ENCODE peak calls at places on chromosomes 6 and 20, in ten cellular contexts. V is A673, W is SJCRH30, B is colonic mucosa, S is left lung, N is keratinocyte, Y is pancreas, P is adrenal gland, O is mesendoderm, M is body of pancreas. Z is an unnamed sample.

GRCh38 chr6:155396605-155397004 is 59.0 kb downstream of the NOX3 start:
- DNase-seq in V (no peak), W (no peak), B (no peak), S (no peak), N (no peak), Y (no peak), P (no peak), O (no peak), M (no peak), Z (no peak)

GRCh38 chr20:60066438-60066823 is 108.2 kb downstream of the CDH26 start:
- DNase-seq in V (no peak), W (no peak), B (no peak), S (no peak), N (no peak), Y (no peak), P (no peak), O (no peak), M (no peak), Z (no peak)

GRCh38 chr6:29834564-29835436 is 7.2 kb downstream of the HLA-G start:
- DNase-seq in V (peak; percentile 33), W (peak; percentile 46), B (peak; percentile 56), S (peak; percentile 81), N (no peak), Y (no peak), P (no peak), O (peak; percentile 30), M (peak; percentile 7), Z (no peak)

GRCh38 chr6:76174722-76175121 is 102.3 kb upstream of the IMPG1 start:
- DNase-seq in V (no peak), W (no peak), B (no peak), S (no peak), N (no peak), Y (no peak), P (no peak), O (no peak), M (no peak), Z (no peak)

GRCh38 chr6:82088978-82089855 is 158.3 kb downstream of the IBTK start:
- DNase-seq in V (peak; percentile 33), W (no peak), B (no peak), S (no peak), N (no peak), Y (no peak), P (no peak), O (no peak), M (no peak), Z (no peak)

GRCh38 chr6:162736933-162737332 is 9.2 kb downstream of the PACRG start:
- DNase-seq in V (no peak), W (no peak), B (no peak), S (no peak), N (no peak), Y (no peak), P (no peak), O (no peak), M (peak; percentile 9), Z (no peak)

GRCh38 chr6:43989556-43990248 is 137.6 kb downstream of the MRPL14 start:
- DNase-seq in V (no peak), W (peak; percentile 61), B (no peak), S (no peak), N (no peak), Y (peak; percentile 13), P (no peak), O (no peak), M (no peak), Z (no peak)

GRCh38 chr6:132511159-132511835 is 1.6 kb downstream of the STX7 start:
- DNase-seq in V (no peak), W (no peak), B (peak; percentile 32), S (no peak), N (no peak), Y (peak; percentile 28), P (no peak), O (no peak), M (peak; percentile 27), Z (no peak)

GRCh38 chr6:14270925-14271791 is 153.6 kb downstream of the CD83 start:
- DNase-seq in V (no peak), W (peak; percentile 8), B (peak; percentile 73), S (no peak), N (peak; percentile 100), Y (peak; percentile 16), P (no peak), O (no peak), M (peak; percentile 32), Z (no peak)

GRCh38 chr6:7901780-7902179 is 8.8 kb downstream of the TXNDC5 start:
- DNase-seq in V (no peak), W (no peak), B (no peak), S (no peak), N (no peak), Y (no peak), P (no peak), O (no peak), M (no peak), Z (no peak)

GRCh38 chr6:40489798-40490197 is 97.4 kb downstream of the LRFN2 start:
- DNase-seq in V (no peak), W (no peak), B (no peak), S (no peak), N (no peak), Y (no peak), P (no peak), O (no peak), M (no peak), Z (no peak)

GRCh38 chr20:31716351-31716750 is 6.3 kb downstream of the BCL2L1 start:
- DNase-seq in V (no peak), W (no peak), B (no peak), S (no peak), N (no peak), Y (no peak), P (no peak), O (no peak), M (no peak), Z (no peak)

GRCh38 chr6:25010917-25011625 is 75.3 kb upstream of the RIPOR2 start:
- DNase-seq in V (no peak), W (no peak), B (no peak), S (no peak), N (no peak), Y (no peak), P (no peak), O (no peak), M (no peak), Z (no peak)

GRCh38 chr20:58287638-58288037 is 21.9 kb upstream of the RAB22A start:
- DNase-seq in V (no peak), W (no peak), B (no peak), S (no peak), N (no peak), Y (no peak), P (no peak), O (no peak), M (no peak), Z (no peak)

GRCh38 chr20:58289143-58289542 is 20.4 kb upstream of the RAB22A start:
- DNase-seq in V (no peak), W (no peak), B (no peak), S (no peak), N (no peak), Y (no peak), P (no peak), O (no peak), M (no peak), Z (no peak)

GRCh38 chr20:58286729-58287128 is 22.8 kb upstream of the RAB22A start:
- DNase-seq in V (no peak), W (no peak), B (no peak), S (no peak), N (no peak), Y (no peak), P (no peak), O (no peak), M (no peak), Z (no peak)
- H3K27ac ChIP-seq in V (no peak overlapping the region), W (no peak overlapping the region), B (no peak overlapping the region), S (peak overlapping the region; percentile 53), N (no peak overlapping the region), Y (no peak overlapping the region), P (no peak overlapping the region), O (no peak overlapping the region), M (no peak overlapping the region), Z (no peak overlapping the region)

DNA sequence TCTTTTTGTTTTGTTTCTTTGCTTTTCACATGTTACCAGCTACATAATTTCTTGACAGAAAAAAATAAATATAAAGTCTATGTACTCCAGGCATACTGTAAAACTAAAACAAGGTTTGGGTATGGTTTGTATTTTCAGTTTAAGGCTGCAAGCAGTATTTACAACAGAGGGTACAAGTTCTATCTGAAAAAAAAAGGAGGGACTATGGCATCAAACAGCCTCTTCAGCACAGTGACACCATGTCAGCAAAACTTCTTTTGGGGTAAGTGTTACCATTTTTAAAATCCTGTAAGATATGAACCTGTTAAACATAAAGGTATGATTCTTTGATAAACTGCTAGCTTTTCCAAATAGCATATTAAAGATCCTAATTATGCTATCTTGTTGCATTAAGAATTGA is 393 bp downstream of the RUNX2 start:
- DNase-seq in V (no peak), W (peak; percentile 40), B (no peak), S (no peak), N (no peak), Y (no peak), P (no peak), O (no peak), M (no peak), Z (no peak)
- H3K4me3 ChIP-seq in V (peak overlapping the region; percentile 19), W (peak overlapping the region; percentile 61), B (no peak overlapping the region), S (peak overlapping the region; percentile 15), N (no peak overlapping the region), Y (no peak overlapping the region), P (peak overlapping the region; percentile 19), O (no peak overlapping the region), M (no peak overlapping the region), Z (peak overlapping the region; percentile 32)

DNA sequence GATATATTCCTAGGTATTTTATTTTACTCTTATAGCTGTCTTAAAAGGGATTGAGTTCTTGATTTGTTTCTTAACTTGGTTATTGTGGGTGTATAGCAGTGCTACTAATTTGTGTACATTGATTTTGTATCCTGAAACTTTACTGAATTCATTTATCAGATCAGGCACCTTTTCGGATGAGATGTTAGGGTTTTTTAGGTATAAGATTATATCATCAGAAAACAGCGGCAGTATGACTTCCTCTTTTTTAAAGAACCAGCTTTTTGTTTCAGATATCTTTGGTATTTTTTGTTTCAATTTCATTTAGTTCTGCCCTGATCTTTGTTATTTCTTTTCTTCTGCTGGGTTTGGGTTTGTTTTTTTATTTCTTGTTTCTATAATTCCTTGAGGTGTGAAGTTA is 382.4 kb upstream of the ADGRB3 start:
- DNase-seq in V (no peak), W (no peak), B (no peak), S (no peak), N (no peak), Y (no peak), P (no peak), O (no peak), M (no peak), Z (no peak)
- H3K27me3 ChIP-seq in V (no peaks in the 10 kb centered on the region), W (no peaks in the 10 kb centered on the region), B (no peaks in the 10 kb centered on the region), S (no peaks in the 10 kb centered on the region), N (no peaks in the 10 kb centered on the region), Y (no peaks in the 10 kb centered on the region), P (no peaks in the 10 kb centered on the region), O (no peaks in the 10 kb centered on the region), M (no peaks in the 10 kb centered on the region), Z (no peaks in the 10 kb centered on the region)

GRCh38 chr20:17083738-17084137 is 143.1 kb upstream of the PCSK2 start:
- DNase-seq in V (peak; percentile 62), W (peak; percentile 63), B (no peak), S (no peak), N (no peak), Y (no peak), P (no peak), O (peak; percentile 67), M (no peak), Z (no peak)

DNA sequence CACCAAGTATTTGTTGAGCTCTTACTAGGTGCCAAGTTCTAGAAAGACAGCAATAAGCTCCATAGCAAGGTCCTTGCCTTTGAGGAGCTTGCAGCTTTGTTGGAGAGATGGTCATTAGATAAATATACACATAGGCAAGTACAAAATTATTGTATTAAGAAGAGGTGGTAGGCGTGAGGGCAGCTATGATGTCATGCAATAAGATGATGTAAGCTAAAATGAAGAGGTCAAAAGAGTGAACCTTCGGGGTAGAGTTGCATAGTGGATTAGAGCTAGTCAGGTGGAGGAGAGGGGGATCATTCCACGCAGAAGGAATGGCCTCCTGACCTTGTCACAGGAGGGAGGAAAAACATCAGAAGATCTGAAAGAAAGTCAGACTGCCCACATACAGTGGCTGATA is 141.9 kb upstream of the PCSK2 start:
- DNase-seq in V (no peak), W (no peak), B (no peak), S (no peak), N (no peak), Y (no peak), P (no peak), O (no peak), M (no peak), Z (no peak)
- H3K27ac ChIP-seq in V (no peak overlapping the region), W (no peak overlapping the region), B (no peak overlapping the region), S (no peak overlapping the region), N (no peak overlapping the region), Y (no peak overlapping the region), P (no peak overlapping the region), O (no peak overlapping the region), M (no peak overlapping the region), Z (no peak overlapping the region)